ENCODE peak calls at places on chromosomes 4 and X, in four cellular contexts. D, G, H and Z are unnamed samples.

GRCh38 chrX:118116308-118117068 is at the start of gene KLHL13:
- DNase-seq in D (peak), G (no peak), H (peak), Z (peak)

GRCh38 chrX:136725446-136726104 is 55.2 kb downstream of the ARHGEF6 start:
- DNase-seq in D (peak), G (peak), H (no peak), Z (peak)

GRCh38 chr4:1136028-1136427 is 22.7 kb upstream of the RNF212 start:
- DNase-seq in D (no peak), G (no peak), H (no peak), Z (peak)

GRCh38 chrX:123493857-123494256 is 239.0 kb downstream of the THOC2 start:
- DNase-seq in D (no peak), G (no peak), H (no peak), Z (no peak)

GRCh38 chrX:128106630-128107029 is 54.4 kb upstream of the ACTRT1 start:
- DNase-seq in D (no peak), G (no peak), H (peak), Z (no peak)

GRCh38 chr4:100162027-100162685 is 28.1 kb downstream of the DDIT4L start:
- DNase-seq in D (no peak), G (no peak), H (no peak), Z (no peak)

GRCh38 chrX:22594771-22595170 is 322.1 kb downstream of the CBLL2 start:
- DNase-seq in D (no peak), G (no peak), H (no peak), Z (no peak)

GRCh38 chr4:82499705-82500104 is 62.1 kb downstream of the TMEM150C start:
- DNase-seq in D (no peak), G (no peak), H (peak), Z (no peak)

DNA sequence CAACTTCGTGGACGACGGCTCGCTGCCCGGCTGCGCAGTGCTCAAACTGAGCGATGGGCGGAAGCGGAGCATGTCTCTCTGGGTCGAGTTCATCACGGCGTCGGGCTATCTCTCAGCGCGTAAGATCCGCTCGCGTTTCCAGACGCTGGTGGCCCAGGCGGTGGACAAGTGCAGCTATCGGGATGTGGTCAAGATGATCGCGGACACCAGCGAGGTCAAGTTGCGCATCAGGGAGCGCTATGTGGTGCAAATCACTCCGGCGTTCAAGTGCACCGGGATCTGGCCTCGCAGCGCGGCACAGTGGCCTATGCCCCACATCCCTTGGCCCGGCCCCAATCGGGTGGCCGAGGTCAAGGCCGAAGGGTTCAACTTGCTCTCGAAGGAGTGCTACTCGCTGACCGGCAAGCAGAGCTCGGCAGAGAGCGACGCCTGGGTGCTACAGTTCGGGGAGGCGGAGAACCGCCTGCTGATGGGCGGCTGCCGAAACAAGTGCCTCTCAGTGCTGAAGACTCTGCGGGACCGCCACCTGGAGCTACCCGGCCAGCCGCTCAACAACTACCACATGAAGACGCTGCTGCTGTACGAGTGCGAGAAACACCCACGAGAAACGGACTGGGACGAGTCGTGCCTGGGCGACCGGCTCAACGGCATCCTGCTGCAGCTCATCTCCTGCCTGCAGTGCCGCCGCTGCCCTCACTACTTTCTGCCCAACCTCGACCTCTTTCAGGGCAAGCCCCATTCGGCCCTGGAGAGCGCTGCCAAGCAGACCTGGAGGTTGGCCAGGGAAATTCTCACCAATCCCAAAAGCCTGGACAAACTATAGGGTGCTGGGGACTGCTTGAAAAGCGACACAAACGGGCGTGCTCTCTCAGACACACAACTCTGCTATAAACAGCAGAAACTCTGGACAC is 1.6 kb downstream of the MAB21L2 start:
- DNase-seq in D (no peak), G (no peak), H (peak), Z (no peak)
- H3K4me3 ChIP-seq in D (no peak), G (peak), H (peak), Z (peak)

DNA sequence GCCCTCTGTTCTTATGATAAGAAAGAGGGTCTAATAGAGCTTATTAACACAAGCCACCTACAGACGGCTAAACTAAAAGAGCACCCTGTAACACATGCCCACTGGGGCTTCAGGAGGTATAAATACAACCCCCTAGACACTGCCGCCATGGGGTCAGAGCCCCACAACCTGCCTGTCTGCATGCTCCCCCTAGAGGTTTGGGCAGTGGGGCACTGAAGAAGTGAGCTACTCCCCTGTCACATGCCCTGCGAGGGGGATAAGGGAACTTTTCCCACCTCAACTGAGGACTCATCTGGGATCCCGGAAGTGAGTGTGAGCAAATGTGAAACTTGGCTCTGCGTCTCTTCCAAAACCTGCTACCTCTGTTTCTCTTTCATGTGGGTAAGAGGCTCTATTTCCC is 334.5 kb downstream of the ADAM29 start:
- DNase-seq in D (no peak), G (no peak), H (no peak), Z (no peak)
- TF ChIP-seq CTCF in D (no peak), G (no peak), H (peak), Z (no peak)

DNA sequence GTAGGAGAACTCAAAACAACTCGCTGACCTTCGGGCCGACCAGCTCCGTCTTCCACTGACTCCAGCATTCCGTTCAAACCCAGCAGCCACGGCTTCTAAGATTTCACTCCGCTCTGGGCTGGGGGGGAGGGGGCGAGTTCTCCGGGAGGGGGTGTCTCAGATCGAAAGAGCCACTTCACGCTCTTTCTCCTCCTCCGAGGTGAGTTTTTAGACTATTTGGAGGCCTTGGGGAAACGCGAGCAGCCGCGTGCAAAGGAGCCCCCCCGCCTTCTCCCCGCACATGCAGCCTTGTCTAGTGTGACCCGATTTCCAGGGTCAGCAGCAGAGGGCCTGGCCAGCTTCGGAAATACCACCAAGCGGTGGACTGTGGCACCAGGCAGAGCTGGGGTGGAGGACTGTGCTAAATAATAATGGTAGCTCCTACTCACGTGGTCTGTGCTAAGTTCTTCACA is 79.2 kb upstream of the BCOR start:
- DNase-seq in D (no peak), G (no peak), H (peak), Z (no peak)
- H3K4me3 ChIP-seq in D (no peak), G (peak), H (no peak), Z (peak)

DNA sequence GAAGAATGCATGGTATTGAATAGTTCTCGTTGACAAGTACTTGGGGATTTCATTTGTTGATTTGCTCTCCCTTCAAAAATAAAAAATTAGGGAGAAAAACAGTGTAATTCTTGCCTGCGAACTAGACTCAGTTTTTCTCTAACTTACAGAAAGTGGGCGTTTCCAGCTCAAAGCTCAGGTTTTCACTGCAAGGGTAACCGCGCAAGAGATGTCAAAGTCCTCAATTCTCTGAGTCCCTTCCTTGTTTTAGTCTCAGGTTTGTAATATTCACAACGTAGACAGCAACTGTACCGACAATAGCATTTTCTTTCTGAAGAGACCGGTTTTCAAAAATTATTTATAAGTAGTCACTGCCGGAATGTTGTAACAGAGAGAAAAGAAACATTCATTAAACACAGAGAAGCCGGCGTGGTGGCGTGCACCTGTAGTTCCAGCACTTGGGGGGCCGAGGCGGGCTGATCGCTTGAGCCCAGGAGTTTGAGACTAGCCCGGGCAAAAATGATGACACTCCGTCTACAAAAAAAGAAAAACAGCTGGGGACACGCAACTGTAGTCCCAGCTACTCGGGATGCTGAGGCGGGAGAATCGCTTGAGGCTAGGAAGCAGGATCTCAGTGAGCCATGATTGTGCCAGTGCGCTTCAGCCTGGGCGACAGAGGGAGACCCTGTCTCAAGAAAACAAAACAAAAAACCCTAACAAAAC is 771 bp downstream of the ZCCHC4 start:
- DNase-seq in D (no peak), G (no peak), H (peak), Z (no peak)
- TF ChIP-seq CTCF in D (no peak), G (no peak), H (no peak), Z (no peak)